ENCODE peak calls at places on chromosomes 12 and 14, in nine cellular contexts. One of them, this sample, is unnamed. For H3K9me3, the result is how much of the 10 kb centered on the place peaks cover.

GRCh38 chr14:103118663-103119404 is 4.4 kb upstream of the TNFAIP2 start:
- DNase-seq in suprapubic skin: peak
- DNase-seq in gastrocnemius medialis: peak
- DNase-seq in HepG2: no peak
- DNase-seq in breast epithelium: no peak
- DNase-seq in endothelial cell of umbilical vein: no peak
- DNase-seq in ovary: no peak
- DNase-seq in stomach: peak
- DNase-seq in transverse colon: peak
- DNase-seq in this sample: no peak

GRCh38 chr12:123492290-123492689 is 34.4 kb downstream of the SNRNP35 start:
- DNase-seq in ovary: no peak
- DNase-seq in suprapubic skin: no peak
- DNase-seq in gastrocnemius medialis: peak
- DNase-seq in HepG2: no peak
- DNase-seq in transverse colon: no peak
- DNase-seq in breast epithelium: no peak
- DNase-seq in stomach: no peak
- DNase-seq in endothelial cell of umbilical vein: no peak
- DNase-seq in this sample: no peak

GRCh38 chr12:120960657-120961056 is 17.7 kb upstream of the HNF1A start:
- DNase-seq in stomach: no peak
- DNase-seq in transverse colon: no peak
- DNase-seq in gastrocnemius medialis: no peak
- DNase-seq in HepG2: no peak
- DNase-seq in endothelial cell of umbilical vein: no peak
- DNase-seq in ovary: no peak
- DNase-seq in breast epithelium: no peak
- DNase-seq in suprapubic skin: no peak
- DNase-seq in this sample: no peak

GRCh38 chr14:40485688-40486087 is 1053.5 kb upstream of the FBXO33 start:
- DNase-seq in endothelial cell of umbilical vein: no peak
- DNase-seq in breast epithelium: no peak
- DNase-seq in stomach: no peak
- DNase-seq in ovary: no peak
- DNase-seq in suprapubic skin: no peak
- DNase-seq in transverse colon: no peak
- DNase-seq in HepG2: no peak
- DNase-seq in gastrocnemius medialis: no peak
- DNase-seq in this sample: no peak

GRCh38 chr12:66288121-66288520 is 14.2 kb upstream of the HELB start:
- DNase-seq in ovary: no peak
- DNase-seq in endothelial cell of umbilical vein: no peak
- DNase-seq in stomach: no peak
- DNase-seq in gastrocnemius medialis: no peak
- DNase-seq in transverse colon: no peak
- DNase-seq in HepG2: no peak
- DNase-seq in suprapubic skin: no peak
- DNase-seq in breast epithelium: no peak
- DNase-seq in this sample: no peak

GRCh38 chr14:57212919-57213318 is 55.8 kb downstream of the EXOC5 start:
- DNase-seq in suprapubic skin: no peak
- DNase-seq in ovary: no peak
- DNase-seq in gastrocnemius medialis: no peak
- DNase-seq in endothelial cell of umbilical vein: no peak
- DNase-seq in stomach: no peak
- DNase-seq in transverse colon: no peak
- DNase-seq in HepG2: no peak
- DNase-seq in breast epithelium: no peak
- DNase-seq in this sample: no peak

GRCh38 chr12:84134797-84135366 is 777.7 kb downstream of the SLC6A15 start:
- DNase-seq in transverse colon: no peak
- DNase-seq in breast epithelium: no peak
- DNase-seq in stomach: no peak
- DNase-seq in ovary: no peak
- DNase-seq in HepG2: no peak
- DNase-seq in suprapubic skin: no peak
- DNase-seq in gastrocnemius medialis: no peak
- DNase-seq in endothelial cell of umbilical vein: no peak
- DNase-seq in this sample: no peak

GRCh38 chr14:50399251-50400032 is 2.8 kb upstream of the CDKL1 start:
- DNase-seq in breast epithelium: no peak
- DNase-seq in gastrocnemius medialis: no peak
- DNase-seq in stomach: peak
- DNase-seq in transverse colon: peak
- DNase-seq in HepG2: no peak
- DNase-seq in ovary: peak
- DNase-seq in endothelial cell of umbilical vein: peak
- DNase-seq in suprapubic skin: no peak
- DNase-seq in this sample: peak

GRCh38 chr12:64889434-64890216 is 65.2 kb downstream of the TBC1D30 start:
- DNase-seq in endothelial cell of umbilical vein: no peak
- DNase-seq in breast epithelium: no peak
- DNase-seq in gastrocnemius medialis: no peak
- DNase-seq in transverse colon: no peak
- DNase-seq in suprapubic skin: no peak
- DNase-seq in stomach: no peak
- DNase-seq in HepG2: peak
- DNase-seq in ovary: no peak
- DNase-seq in this sample: no peak

GRCh38 chr14:77458249-77458950 is 507 bp downstream of the AHSA1 start:
- DNase-seq in breast epithelium: no peak
- DNase-seq in transverse colon: peak
- DNase-seq in gastrocnemius medialis: no peak
- DNase-seq in HepG2: peak
- DNase-seq in endothelial cell of umbilical vein: no peak
- DNase-seq in ovary: no peak
- DNase-seq in suprapubic skin: no peak
- DNase-seq in stomach: peak
- DNase-seq in this sample: peak

GRCh38 chr14:76080009-76080408 is 71.7 kb upstream of the GPATCH2L start:
- DNase-seq in ovary: no peak
- DNase-seq in suprapubic skin: no peak
- DNase-seq in transverse colon: no peak
- DNase-seq in endothelial cell of umbilical vein: no peak
- DNase-seq in HepG2: no peak
- DNase-seq in gastrocnemius medialis: peak
- DNase-seq in breast epithelium: no peak
- DNase-seq in stomach: no peak
- DNase-seq in this sample: no peak

GRCh38 chr14:106080922-106081321 is 554.5 kb downstream of the TMEM121 start:
- DNase-seq in HepG2: no peak
- DNase-seq in ovary: no peak
- DNase-seq in endothelial cell of umbilical vein: no peak
- DNase-seq in suprapubic skin: no peak
- DNase-seq in transverse colon: no peak
- DNase-seq in stomach: no peak
- DNase-seq in gastrocnemius medialis: no peak
- DNase-seq in breast epithelium: no peak
- DNase-seq in this sample: no peak

GRCh38 chr12:124752437-124753229 is 111.0 kb downstream of the SCARB1 start:
- DNase-seq in transverse colon: no peak
- DNase-seq in suprapubic skin: no peak
- DNase-seq in breast epithelium: no peak
- DNase-seq in gastrocnemius medialis: peak
- DNase-seq in endothelial cell of umbilical vein: no peak
- DNase-seq in stomach: no peak
- DNase-seq in HepG2: no peak
- DNase-seq in ovary: no peak
- DNase-seq in this sample: peak

GRCh38 chr12:91098942-91099341 is 12.4 kb downstream of the LUM start:
- DNase-seq in endothelial cell of umbilical vein: no peak
- DNase-seq in HepG2: no peak
- DNase-seq in breast epithelium: no peak
- DNase-seq in suprapubic skin: peak
- DNase-seq in transverse colon: no peak
- DNase-seq in ovary: peak
- DNase-seq in gastrocnemius medialis: peak
- DNase-seq in stomach: no peak
- DNase-seq in this sample: no peak

GRCh38 chr14:31013841-31014240 is 11.6 kb upstream of the AP4S1 start:
- DNase-seq in transverse colon: no peak
- DNase-seq in breast epithelium: no peak
- DNase-seq in HepG2: no peak
- DNase-seq in suprapubic skin: no peak
- DNase-seq in endothelial cell of umbilical vein: no peak
- DNase-seq in gastrocnemius medialis: no peak
- DNase-seq in ovary: no peak
- DNase-seq in stomach: no peak
- DNase-seq in this sample: no peak

GRCh38 chr14:56339855-56340701 is 221.9 kb downstream of the PELI2 start:
- DNase-seq in stomach: peak
- DNase-seq in HepG2: peak
- DNase-seq in breast epithelium: no peak
- DNase-seq in transverse colon: peak
- DNase-seq in suprapubic skin: peak
- DNase-seq in gastrocnemius medialis: peak
- DNase-seq in endothelial cell of umbilical vein: peak
- DNase-seq in ovary: peak
- DNase-seq in this sample: peak

GRCh38 chr12:30725739-30726138 is 29.0 kb downstream of the CAPRIN2 start:
- DNase-seq in suprapubic skin: no peak
- DNase-seq in breast epithelium: no peak
- DNase-seq in gastrocnemius medialis: no peak
- DNase-seq in HepG2: no peak
- DNase-seq in ovary: no peak
- DNase-seq in transverse colon: no peak
- DNase-seq in stomach: no peak
- DNase-seq in endothelial cell of umbilical vein: peak
- DNase-seq in this sample: no peak

GRCh38 chr12:130675791-130676190 is 40.3 kb downstream of the RIMBP2 start:
- DNase-seq in suprapubic skin: no peak
- DNase-seq in HepG2: no peak
- DNase-seq in ovary: no peak
- DNase-seq in transverse colon: no peak
- DNase-seq in gastrocnemius medialis: no peak
- DNase-seq in breast epithelium: no peak
- DNase-seq in stomach: no peak
- DNase-seq in endothelial cell of umbilical vein: no peak
- DNase-seq in this sample: no peak
- H3K9me3 ChIP-seq in suprapubic skin: under half
- H3K9me3 ChIP-seq in HepG2: under half
- H3K9me3 ChIP-seq in ovary: under half
- H3K9me3 ChIP-seq in transverse colon: under half
- H3K9me3 ChIP-seq in gastrocnemius medialis: under half
- H3K9me3 ChIP-seq in breast epithelium: under half
- H3K9me3 ChIP-seq in stomach: under half
- H3K9me3 ChIP-seq in endothelial cell of umbilical vein: under half
- H3K9me3 ChIP-seq in this sample: under half

GRCh38 chr12:68245071-68246021 is 8.1 kb downstream of the IL22 start:
- DNase-seq in transverse colon: no peak
- DNase-seq in ovary: peak
- DNase-seq in stomach: no peak
- DNase-seq in gastrocnemius medialis: no peak
- DNase-seq in endothelial cell of umbilical vein: no peak
- DNase-seq in suprapubic skin: no peak
- DNase-seq in HepG2: no peak
- DNase-seq in breast epithelium: no peak
- DNase-seq in this sample: peak
- H3K4me3 ChIP-seq in transverse colon: no peak
- H3K4me3 ChIP-seq in ovary: peak
- H3K4me3 ChIP-seq in stomach: peak
- H3K4me3 ChIP-seq in gastrocnemius medialis: no peak
- H3K4me3 ChIP-seq in endothelial cell of umbilical vein: no peak
- H3K4me3 ChIP-seq in suprapubic skin: peak
- H3K4me3 ChIP-seq in HepG2: no peak
- H3K4me3 ChIP-seq in breast epithelium: no peak
- H3K4me3 ChIP-seq in this sample: no peak

GRCh38 chr14:24212924-24213865 is at the start of gene CHMP4A:
- DNase-seq in transverse colon: peak
- DNase-seq in stomach: peak
- DNase-seq in breast epithelium: peak
- DNase-seq in endothelial cell of umbilical vein: peak
- DNase-seq in ovary: peak
- DNase-seq in HepG2: peak
- DNase-seq in gastrocnemius medialis: peak
- DNase-seq in suprapubic skin: peak
- DNase-seq in this sample: peak
- TF ChIP-seq POLR2A in transverse colon: peak
- TF ChIP-seq POLR2A in stomach: no peak
- TF ChIP-seq POLR2A in breast epithelium: peak
- TF ChIP-seq POLR2A in endothelial cell of umbilical vein: peak
- TF ChIP-seq POLR2A in ovary: peak
- TF ChIP-seq POLR2A in HepG2: no peak
- TF ChIP-seq POLR2A in gastrocnemius medialis: peak
- TF ChIP-seq POLR2A in suprapubic skin: peak
- TF ChIP-seq POLR2A in this sample: peak

DNA sequence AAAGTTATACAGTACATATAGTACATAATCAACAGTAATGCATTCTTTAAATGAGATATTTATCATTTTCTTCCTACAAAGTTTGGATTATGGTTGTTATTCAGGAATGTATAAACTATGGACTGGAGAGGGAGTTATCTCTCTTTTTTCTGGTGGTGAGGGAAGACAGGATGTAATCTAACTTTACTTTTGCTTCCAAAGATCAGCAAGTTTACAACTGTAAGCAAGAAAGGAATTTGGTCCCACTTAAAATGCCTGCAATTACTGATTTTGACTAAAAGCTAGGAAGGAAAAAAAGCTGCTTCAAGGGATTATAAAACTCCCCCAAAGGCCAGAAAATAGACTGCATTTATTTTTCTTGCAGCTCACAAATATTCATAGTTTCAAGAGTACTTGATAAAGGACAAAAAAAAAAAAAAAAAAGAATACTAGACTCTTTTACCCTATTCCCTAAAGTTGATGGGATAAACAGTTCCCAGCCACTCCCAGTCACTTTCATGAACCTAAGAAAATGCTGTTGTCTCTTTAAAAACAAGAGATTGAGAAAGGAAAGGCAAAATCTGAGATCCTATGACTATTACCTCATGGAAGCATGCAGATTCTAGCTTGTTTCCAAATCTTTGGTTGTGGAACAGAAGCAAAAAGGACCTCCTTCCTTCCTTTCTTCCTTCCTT is 128.6 kb upstream of the BMP4 start:
- DNase-seq in ovary: no peak
- DNase-seq in stomach: no peak
- DNase-seq in HepG2: peak
- DNase-seq in endothelial cell of umbilical vein: no peak
- DNase-seq in suprapubic skin: no peak
- DNase-seq in transverse colon: no peak
- DNase-seq in breast epithelium: no peak
- DNase-seq in gastrocnemius medialis: no peak
- DNase-seq in this sample: no peak
- H3K9me3 ChIP-seq in ovary: under half
- H3K9me3 ChIP-seq in stomach: under half
- H3K9me3 ChIP-seq in HepG2: under half
- H3K9me3 ChIP-seq in endothelial cell of umbilical vein: under half
- H3K9me3 ChIP-seq in suprapubic skin: under half
- H3K9me3 ChIP-seq in transverse colon: under half
- H3K9me3 ChIP-seq in breast epithelium: under half
- H3K9me3 ChIP-seq in gastrocnemius medialis: under half
- H3K9me3 ChIP-seq in this sample: under half

This sample was measured in thyroid gland.